ENCODE peak calls at places on chromosomes 2 and 18, in nine cellular contexts. A, O, S, T, D, E, M, H and K are unnamed samples.

GRCh38 chr2:191041418-191042161 is 27.6 kb upstream of the STAT1 start:
- DNase-seq in T (no peak), S (peak), D (no peak), H (no peak), E (peak), M (no peak), O (no peak), A (no peak), K (no peak)

GRCh38 chr2:52539026-52539964 is 1228.3 kb upstream of the CHAC2 start:
- DNase-seq in M (no peak), O (no peak), D (no peak), E (no peak), S (peak), A (no peak), H (no peak), T (no peak), K (no peak)

GRCh38 chr2:191316246-191316645 is 71.0 kb downstream of the MYO1B start:
- DNase-seq in D (no peak), S (peak), A (no peak), M (no peak), E (no peak), T (no peak), O (no peak), H (no peak), K (no peak)

GRCh38 chr2:101696272-101697123 is 1.0 kb upstream of the MAP4K4 start:
- DNase-seq in M (no peak), E (peak), D (no peak), H (no peak), S (no peak), A (no peak), T (no peak), O (peak), K (no peak)

GRCh38 chr2:236806133-236806532 is 236.5 kb downstream of the ACKR3 start:
- DNase-seq in A (no peak), H (no peak), D (no peak), E (no peak), O (no peak), T (no peak), S (no peak), M (no peak), K (no peak)

GRCh38 chr2:225008935-225009334 is 33.3 kb downstream of the DOCK10 start:
- DNase-seq in E (no peak), A (peak), O (no peak), T (no peak), S (no peak), D (no peak), M (no peak), H (peak), K (peak)

GRCh38 chr2:97766567-97766966 is 53.2 kb downstream of the ZAP70 start:
- DNase-seq in T (no peak), D (no peak), M (no peak), H (no peak), S (no peak), A (no peak), O (no peak), E (no peak), K (no peak)

GRCh38 chr2:12884713-12885282 is 168.1 kb downstream of the TRIB2 start:
- DNase-seq in A (no peak), H (no peak), S (peak), M (no peak), O (peak), D (peak), E (peak), T (no peak), K (no peak)

GRCh38 chr2:132627542-132627941 is 42.5 kb downstream of the LYPD1 start:
- DNase-seq in D (no peak), H (no peak), T (no peak), S (no peak), E (no peak), M (no peak), O (no peak), A (no peak), K (no peak)

GRCh38 chr2:42788882-42789281 is 3.5 kb downstream of the HAAO start:
- DNase-seq in A (no peak), T (no peak), D (no peak), E (no peak), H (no peak), O (no peak), M (no peak), S (no peak), K (no peak)

GRCh38 chr18:7624697-7625096 is 57.6 kb downstream of the PTPRM start:
- DNase-seq in T (no peak), E (no peak), H (no peak), O (no peak), S (no peak), M (no peak), A (no peak), D (no peak), K (no peak)

GRCh38 chr2:239268082-239268481 is 132.7 kb downstream of the HDAC4 start:
- DNase-seq in A (no peak), E (peak), O (peak), H (no peak), M (no peak), T (no peak), S (no peak), D (no peak), K (no peak)

GRCh38 chr2:74556831-74557370 is 2.4 kb downstream of the DOK1 start:
- DNase-seq in T (no peak), S (no peak), D (no peak), M (no peak), E (no peak), A (no peak), H (no peak), O (no peak), K (no peak)

GRCh38 chr2:128227862-128228261 is 90.8 kb downstream of the HS6ST1 start:
- DNase-seq in T (no peak), H (no peak), A (no peak), S (no peak), O (no peak), E (no peak), D (no peak), M (no peak), K (no peak)

GRCh38 chr2:151106805-151107490 is 154.7 kb downstream of the RBM43 start:
- DNase-seq in O (no peak), E (no peak), T (no peak), S (no peak), H (no peak), A (no peak), M (no peak), D (no peak), K (no peak)

GRCh38 chr18:61335737-61336555 is 2.7 kb downstream of the CDH20 start:
- DNase-seq in S (peak), H (no peak), E (no peak), M (no peak), A (peak), T (no peak), O (no peak), D (no peak), K (no peak)

GRCh38 chr2:3169106-3169870 is 208.3 kb downstream of the EIPR1 start:
- DNase-seq in A (no peak), H (no peak), E (no peak), O (peak), D (no peak), S (peak), M (no peak), T (no peak), K (peak)

GRCh38 chr2:43389581-43390466 is 163.4 kb upstream of the ZFP36L2 start:
- DNase-seq in O (no peak), S (no peak), D (no peak), E (no peak), T (no peak), M (no peak), H (no peak), A (no peak), K (no peak)

GRCh38 chr2:208781166-208781565 is 374.6 kb downstream of the PTH2R start:
- DNase-seq in M (no peak), O (no peak), S (no peak), A (no peak), T (no peak), H (no peak), E (no peak), D (no peak), K (no peak)

GRCh38 chr2:130728007-130728454 is 839 bp upstream of the GPR148 start:
- DNase-seq in H (no peak), S (peak), E (peak), A (no peak), M (no peak), O (no peak), T (peak), D (no peak), K (no peak)

GRCh38 chr2:83221258-83221657 is 1237.8 kb downstream of the SUCLG1 start:
- DNase-seq in S (peak), O (no peak), E (no peak), D (no peak), A (no peak), M (no peak), H (no peak), T (no peak), K (no peak)